ENCODE peak calls at places on chromosome 10, in six cellular contexts. One of them, this sample, is unnamed.

GRCh38 chr10:88791924-88792323 is 10.6 kb upstream of the LIPM start:
- DNase-seq in Caki2: peak
- DNase-seq in fibroblast of the conjunctiva: no peak
- DNase-seq in GM12891: no peak
- DNase-seq in T47D: peak
- DNase-seq in activated T-helper 1 cell treated with anti-CD3 and anti-CD28 coated beads, Interleukin-12 subunit alpha, Interleukin-12 subunit beta, Interleukin-2, Interleukin-4 antibody, amounts not matched to agents 30 ng/mL and 10 ng/mL and 1 ng/mL, durations not matched to agents 14 hours and 24 hours and 36 hours: no peak
- DNase-seq in this sample: no peak

GRCh38 chr10:28367865-28368541 is 65.1 kb upstream of the MPP7 start:
- DNase-seq in fibroblast of the conjunctiva: no peak
- DNase-seq in GM12891: peak
- DNase-seq in activated T-helper 1 cell treated with anti-CD3 and anti-CD28 coated beads, Interleukin-12 subunit alpha, Interleukin-12 subunit beta, Interleukin-2, Interleukin-4 antibody, amounts not matched to agents 30 ng/mL and 10 ng/mL and 1 ng/mL, durations not matched to agents 14 hours and 24 hours and 36 hours: peak
- DNase-seq in T47D: no peak
- DNase-seq in Caki2: no peak
- DNase-seq in this sample: peak

GRCh38 chr10:102434251-102434913 is 2.0 kb upstream of the CUEDC2 start:
- DNase-seq in fibroblast of the conjunctiva: no peak
- DNase-seq in Caki2: no peak
- DNase-seq in GM12891: no peak
- DNase-seq in T47D: no peak
- DNase-seq in activated T-helper 1 cell treated with anti-CD3 and anti-CD28 coated beads, Interleukin-12 subunit alpha, Interleukin-12 subunit beta, Interleukin-2, Interleukin-4 antibody, amounts not matched to agents 30 ng/mL and 10 ng/mL and 1 ng/mL, durations not matched to agents 14 hours and 24 hours and 36 hours: no peak
- DNase-seq in this sample: no peak

GRCh38 chr10:29642996-29643395 is 8.2 kb upstream of the SVIL start:
- DNase-seq in GM12891: no peak
- DNase-seq in fibroblast of the conjunctiva: no peak
- DNase-seq in activated T-helper 1 cell treated with anti-CD3 and anti-CD28 coated beads, Interleukin-12 subunit alpha, Interleukin-12 subunit beta, Interleukin-2, Interleukin-4 antibody, amounts not matched to agents 30 ng/mL and 10 ng/mL and 1 ng/mL, durations not matched to agents 14 hours and 24 hours and 36 hours: no peak
- DNase-seq in Caki2: no peak
- DNase-seq in T47D: no peak
- DNase-seq in this sample: no peak

GRCh38 chr10:101817542-101818118 is 614 bp downstream of the OGA start:
- DNase-seq in GM12891: no peak
- DNase-seq in fibroblast of the conjunctiva: peak
- DNase-seq in Caki2: peak
- DNase-seq in activated T-helper 1 cell treated with anti-CD3 and anti-CD28 coated beads, Interleukin-12 subunit alpha, Interleukin-12 subunit beta, Interleukin-2, Interleukin-4 antibody, amounts not matched to agents 30 ng/mL and 10 ng/mL and 1 ng/mL, durations not matched to agents 14 hours and 24 hours and 36 hours: no peak
- DNase-seq in T47D: peak
- DNase-seq in this sample: peak

GRCh38 chr10:114684085-114684821 is 26.2 kb upstream of the ABLIM1 start:
- DNase-seq in fibroblast of the conjunctiva: no peak
- DNase-seq in GM12891: no peak
- DNase-seq in Caki2: no peak
- DNase-seq in activated T-helper 1 cell treated with anti-CD3 and anti-CD28 coated beads, Interleukin-12 subunit alpha, Interleukin-12 subunit beta, Interleukin-2, Interleukin-4 antibody, amounts not matched to agents 30 ng/mL and 10 ng/mL and 1 ng/mL, durations not matched to agents 14 hours and 24 hours and 36 hours: no peak
- DNase-seq in T47D: no peak
- DNase-seq in this sample: no peak

GRCh38 chr10:71312840-71313789 is 5.9 kb upstream of the SLC29A3 start:
- DNase-seq in Caki2: no peak
- DNase-seq in T47D: no peak
- DNase-seq in GM12891: no peak
- DNase-seq in fibroblast of the conjunctiva: peak
- DNase-seq in activated T-helper 1 cell treated with anti-CD3 and anti-CD28 coated beads, Interleukin-12 subunit alpha, Interleukin-12 subunit beta, Interleukin-2, Interleukin-4 antibody, amounts not matched to agents 30 ng/mL and 10 ng/mL and 1 ng/mL, durations not matched to agents 14 hours and 24 hours and 36 hours: no peak
- DNase-seq in this sample: no peak

GRCh38 chr10:17227367-17228080 is 517 bp upstream of the VIM start:
- DNase-seq in GM12891: no peak
- DNase-seq in Caki2: peak
- DNase-seq in fibroblast of the conjunctiva: no peak
- DNase-seq in T47D: no peak
- DNase-seq in activated T-helper 1 cell treated with anti-CD3 and anti-CD28 coated beads, Interleukin-12 subunit alpha, Interleukin-12 subunit beta, Interleukin-2, Interleukin-4 antibody, amounts not matched to agents 30 ng/mL and 10 ng/mL and 1 ng/mL, durations not matched to agents 14 hours and 24 hours and 36 hours: peak
- DNase-seq in this sample: no peak

GRCh38 chr10:47021850-47022249 is 110.6 kb downstream of the PTPN20 start:
- DNase-seq in T47D: no peak
- DNase-seq in fibroblast of the conjunctiva: no peak
- DNase-seq in Caki2: no peak
- DNase-seq in GM12891: no peak
- DNase-seq in activated T-helper 1 cell treated with anti-CD3 and anti-CD28 coated beads, Interleukin-12 subunit alpha, Interleukin-12 subunit beta, Interleukin-2, Interleukin-4 antibody, amounts not matched to agents 30 ng/mL and 10 ng/mL and 1 ng/mL, durations not matched to agents 14 hours and 24 hours and 36 hours: no peak
- DNase-seq in this sample: no peak

GRCh38 chr10:69474688-69475432 is 23.6 kb downstream of the TSPAN15 start:
- DNase-seq in T47D: no peak
- DNase-seq in fibroblast of the conjunctiva: peak
- DNase-seq in Caki2: peak
- DNase-seq in GM12891: no peak
- DNase-seq in activated T-helper 1 cell treated with anti-CD3 and anti-CD28 coated beads, Interleukin-12 subunit alpha, Interleukin-12 subunit beta, Interleukin-2, Interleukin-4 antibody, amounts not matched to agents 30 ng/mL and 10 ng/mL and 1 ng/mL, durations not matched to agents 14 hours and 24 hours and 36 hours: no peak
- DNase-seq in this sample: no peak

GRCh38 chr10:118840071-118840775 is 85.5 kb upstream of the CACUL1 start:
- DNase-seq in GM12891: no peak
- DNase-seq in T47D: no peak
- DNase-seq in Caki2: no peak
- DNase-seq in activated T-helper 1 cell treated with anti-CD3 and anti-CD28 coated beads, Interleukin-12 subunit alpha, Interleukin-12 subunit beta, Interleukin-2, Interleukin-4 antibody, amounts not matched to agents 30 ng/mL and 10 ng/mL and 1 ng/mL, durations not matched to agents 14 hours and 24 hours and 36 hours: peak
- DNase-seq in fibroblast of the conjunctiva: no peak
- DNase-seq in this sample: no peak

This sample was measured in CD8-positive, alpha-beta memory T cell.